ENCODE peak calls at places on chromosome 10, in eight cellular contexts. J is HuH-7; G is activated T-helper 1 cell treated with Interleukin-2 at 50 U/mL for 16 hours; Q is Daoy; A is SW480; X is GM23338; N is stimulated activated CD8-positive, alpha-beta memory T cell treated with anti-CD3 and anti-CD28 coated beads, Interleukin-7, amount 100 ng/mL, for 1 hour; U is NCI-H2081. D is an unnamed sample.

GRCh38 chr10:15868006-15868405 is 7.7 kb upstream of the MINDY3 start:
- DNase-seq in A (no peak), U (no peak), J (no peak), X (no peak), N (no peak), G (no peak), Q (peak; percentile 48), D (no peak)

GRCh38 chr10:79102056-79102874 is 33.5 kb downstream of the ZMIZ1 start:
- DNase-seq in J (no peak), X (peak; percentile 41), Q (peak; percentile 46), A (no peak), U (peak; percentile 17), G (no peak), N (no peak), D (no peak)

GRCh38 chr10:133133471-133134231 is 26.4 kb upstream of the KNDC1 start:
- DNase-seq in Q (no peak), N (no peak), A (no peak), X (no peak), J (no peak), G (no peak), U (no peak), D (peak; percentile 48)

GRCh38 chr10:50216894-50217293 is 34.4 kb downstream of the ASAH2 start:
- DNase-seq in N (no peak), J (no peak), U (peak; percentile 37), Q (peak; percentile 10), X (peak; percentile 69), A (peak; percentile 36), G (no peak), D (no peak)

GRCh38 chr10:117653170-117653515 is 110.6 kb downstream of the EMX2 start:
- DNase-seq in N (no peak), J (no peak), Q (peak; percentile 86), X (no peak), G (no peak), A (peak; percentile 88), U (no peak), D (no peak)

GRCh38 chr10:132202070-132202970 is 15.6 kb downstream of the DPYSL4 start:
- DNase-seq in Q (no peak), N (no peak), U (no peak), J (no peak), G (no peak), A (no peak), X (no peak), D (no peak)

GRCh38 chr10:314871-315270 is 179.6 kb downstream of the ZMYND11 start:
- DNase-seq in X (no peak), G (no peak), A (no peak), U (no peak), N (no peak), Q (no peak), J (no peak), D (no peak)

GRCh38 chr10:61663466-61663865 is 737 bp downstream of the CABCOCO1 start:
- DNase-seq in N (no peak), A (no peak), G (no peak), Q (no peak), J (no peak), X (no peak), U (no peak), D (no peak)

GRCh38 chr10:78937800-78938694 is 130.7 kb upstream of the ZMIZ1 start:
- DNase-seq in J (peak; percentile 37), G (no peak), N (no peak), U (no peak), Q (no peak), A (peak; percentile 18), X (peak; percentile 20), D (no peak)

GRCh38 chr10:69715156-69715898 is 85.3 kb downstream of the FAM241B start:
- DNase-seq in J (no peak), A (no peak), N (no peak), X (no peak), Q (no peak), U (no peak), G (no peak), D (peak; percentile 23)

GRCh38 chr10:104256335-104257080 is 1.8 kb downstream of the GSTO1 start:
- DNase-seq in X (no peak), A (no peak), N (no peak), U (peak; percentile 29), Q (no peak), G (no peak), J (no peak), D (no peak)

GRCh38 chr10:78199759-78200158 is 166.1 kb downstream of the RPS24 start:
- DNase-seq in X (no peak), Q (no peak), G (no peak), U (peak; percentile 16), J (no peak), A (no peak), N (no peak), D (no peak)

GRCh38 chr10:11611248-11612003 is at the start of gene USP6NL:
- DNase-seq in J (peak; percentile 85), X (peak; percentile 88), U (peak; percentile 88), Q (peak; percentile 88), N (peak; percentile 36), A (peak; percentile 82), G (peak; percentile 48), D (peak; percentile 80)

GRCh38 chr10:100878291-100878910 is 34.4 kb upstream of the SLF2 start:
- DNase-seq in X (peak; percentile 89), U (peak; percentile 15), G (no peak), J (peak; percentile 76), A (peak; percentile 69), Q (peak; percentile 75), N (no peak), D (no peak)

GRCh38 chr10:101485681-101486554 is 102.1 kb downstream of the POLL start:
- DNase-seq in G (no peak), U (peak; percentile 83), Q (no peak), N (no peak), X (peak; percentile 37), J (peak; percentile 18), A (no peak), D (no peak)

GRCh38 chr10:98332623-98333269 is 64.8 kb upstream of the LOXL4 start:
- DNase-seq in X (no peak), G (no peak), N (no peak), J (no peak), A (no peak), U (no peak), Q (no peak), D (no peak)

GRCh38 chr10:70131560-70131937 is 1.1 kb downstream of the AIFM2 start:
- DNase-seq in J (no peak), U (no peak), X (no peak), G (no peak), Q (no peak), N (no peak), A (no peak), D (no peak)

GRCh38 chr10:117312430-117312829 is 62.8 kb downstream of the PDZD8 start:
- DNase-seq in A (no peak), U (no peak), J (no peak), G (no peak), Q (no peak), N (no peak), X (no peak), D (no peak)

D was measured in activated CD8-positive, alpha-beta memory T cell treated with anti-CD3 and anti-CD28 coated beads, Interleukin-2, amount 50 U/mL, for 48 hours.